ENCODE peak calls at places on chromosome 16, in four cellular contexts. Z, B, L and G are unnamed samples.

GRCh38 chr16:77603656-77604055 is 118.7 kb upstream of the NUDT7 start:
- DNase-seq in Z (no peak), B (no peak), L (no peak), G (no peak)

GRCh38 chr16:4846503-4846900 is 586 bp downstream of the GLYR1 start:
- DNase-seq in Z (peak), B (peak), L (no peak), G (peak)

GRCh38 chr16:88651276-88651988 is 579 bp upstream of the CYBA start:
- DNase-seq in Z (peak), B (no peak), L (peak), G (peak)

GRCh38 chr16:75854117-75854516 is 127.8 kb upstream of the CPHXL start:
- DNase-seq in Z (no peak), B (no peak), L (no peak), G (no peak)

GRCh38 chr16:82660078-82660645 is 33.4 kb downstream of the CDH13 start:
- DNase-seq in Z (no peak), B (peak), L (no peak), G (no peak)

GRCh38 chr16:89193021-89193575 is 7.2 kb downstream of the SLC22A31 start:
- DNase-seq in Z (peak), B (peak), L (no peak), G (peak)

GRCh38 chr16:88531346-88531745 is 38.9 kb upstream of the ZC3H18 start:
- DNase-seq in Z (no peak), B (no peak), L (no peak), G (no peak)

GRCh38 chr16:89026121-89026612 is 49.2 kb upstream of the CBFA2T3 start:
- DNase-seq in Z (peak), B (no peak), L (peak), G (no peak)

GRCh38 chr16:69318911-69319289 is 7.8 kb downstream of the VPS4A start:
- DNase-seq in Z (no peak), B (no peak), L (no peak), G (no peak)

GRCh38 chr16:4064950-4065352 is 51.3 kb downstream of the ADCY9 start:
- DNase-seq in Z (no peak), B (no peak), L (no peak), G (no peak)

GRCh38 chr16:48576927-48577326 is 33.1 kb downstream of the N4BP1 start:
- DNase-seq in Z (no peak), B (peak), L (no peak), G (peak)

GRCh38 chr16:50675686-50676610 is 5.2 kb downstream of the SNX20 start:
- DNase-seq in Z (no peak), B (no peak), L (no peak), G (no peak)

DNA sequence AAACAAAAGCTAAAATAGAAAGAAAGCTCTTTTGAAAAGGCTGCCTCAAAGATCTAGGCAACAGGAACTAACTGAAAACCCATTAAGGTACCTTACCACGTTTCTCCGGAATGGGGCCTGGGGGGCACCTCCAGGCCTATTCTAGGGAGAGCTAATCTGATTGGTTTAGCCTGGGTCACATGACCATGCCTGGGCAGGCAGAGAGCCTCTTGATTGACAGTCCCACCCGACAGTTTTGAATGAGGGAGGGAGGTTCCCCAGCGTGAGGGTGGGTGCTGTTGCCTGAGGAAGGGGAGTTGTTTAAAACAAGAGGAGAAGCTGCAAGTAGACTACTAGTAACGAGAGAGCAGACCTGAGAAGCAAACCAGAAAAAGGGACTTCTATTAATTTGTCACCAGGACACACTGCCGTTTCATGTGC is 143.4 kb upstream of the HS3ST2 start:
- DNase-seq in Z (peak), B (no peak), L (no peak), G (peak)
- TF ChIP-seq USF2 in Z (peak), B (peak), L (peak), G (peak)

GRCh38 chr16:583470-583814 is 6.4 kb upstream of the RAB40C start:
- DNase-seq in Z (peak), B (no peak), L (no peak), G (no peak)
- TF ChIP-seq ELK1 in Z (no peak), B (no peak), L (no peak), G (no peak)

DNA sequence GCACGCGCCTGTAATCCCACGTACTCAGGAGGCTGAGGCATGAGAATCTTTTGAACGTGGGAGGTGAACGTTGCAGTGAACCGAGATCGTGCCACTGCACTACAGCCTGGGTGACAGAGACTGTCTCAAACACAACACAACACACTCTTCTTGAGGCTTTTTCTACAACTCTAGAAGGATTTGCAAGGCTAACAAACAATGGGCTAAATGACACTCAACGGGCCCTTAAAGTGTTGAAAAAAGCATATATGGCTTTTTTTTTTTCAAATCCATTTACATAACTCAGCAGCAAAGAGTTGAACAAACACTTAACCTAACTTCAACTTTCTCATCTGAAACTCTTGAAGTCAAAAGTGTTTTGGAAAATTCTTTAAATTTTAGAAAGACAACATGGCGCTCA is 22.3 kb downstream of the CDR2 start:
- DNase-seq in Z (no peak), B (no peak), L (no peak), G (no peak)
- TF ChIP-seq USF2 in Z (no peak), B (no peak), L (no peak), G (no peak)

GRCh38 chr16:57271867-57272495 is 12.5 kb downstream of the PLLP start:
- DNase-seq in Z (no peak), B (no peak), L (no peak), G (no peak)

GRCh38 chr16:57270221-57271062 is 14.0 kb downstream of the PLLP start:
- DNase-seq in Z (no peak), B (no peak), L (no peak), G (no peak)

GRCh38 chr16:57271063-57271345 is 13.5 kb downstream of the PLLP start:
- DNase-seq in Z (no peak), B (no peak), L (no peak), G (no peak)

GRCh38 chr16:57273826-57274225 is 10.6 kb downstream of the PLLP start:
- DNase-seq in Z (no peak), B (no peak), L (no peak), G (no peak)

GRCh38 chr16:57273359-57273758 is 11.1 kb downstream of the PLLP start:
- DNase-seq in Z (no peak), B (no peak), L (no peak), G (no peak)
- TF ChIP-seq ELK1 in Z (no peak), B (no peak), L (no peak), G (no peak)